ENCODE peak calls at places on chromosomes 7 and 10, in five cellular contexts. D is Peyer's patch, N is A673, B is cardiac muscle cell, V is H9. F is an unnamed sample.
A peak's percentile ranks its signal among the peaks of the same experiment; 100 is the strongest.

GRCh38 chr7:13990319-13990983 is 985 bp upstream of the ETV1 start:
- DNase-seq in B (peak; percentile 66), N (peak; percentile 85), V (peak; percentile 94), D (peak; percentile 25), F (no peak)

GRCh38 chr7:20340839-20341238 is 10.1 kb downstream of the ITGB8 start:
- DNase-seq in N (no peak), B (peak; percentile 62), V (no peak), D (no peak), F (no peak)

GRCh38 chr10:1186693-1186990 is 130.5 kb downstream of the WDR37 start:
- DNase-seq in B (no peak), N (no peak), V (no peak), D (no peak), F (no peak)

GRCh38 chr10:78903351-78903940 is 165.3 kb upstream of the ZMIZ1 start:
- DNase-seq in V (no peak), N (no peak), D (no peak), B (no peak), F (no peak)

GRCh38 chr10:14330390-14331071 is at the start of gene FRMD4A:
- DNase-seq in D (no peak), N (no peak), B (no peak), V (peak; percentile 43), F (no peak)

GRCh38 chr7:151309306-151309705 is 32.3 kb upstream of the NUB1 start:
- DNase-seq in N (peak; percentile 23), D (no peak), B (peak; percentile 74), V (no peak), F (no peak)

GRCh38 chr7:18534481-18534880 is 38.9 kb downstream of the HDAC9 start:
- DNase-seq in B (no peak), N (no peak), V (no peak), D (no peak), F (no peak)

GRCh38 chr10:62396864-62397263 is 22.7 kb downstream of the ZNF365 start:
- DNase-seq in N (no peak), B (no peak), D (no peak), V (no peak), F (no peak)

GRCh38 chr10:15237351-15237750 is 68.9 kb upstream of the NMT2 start:
- DNase-seq in B (peak; percentile 68), N (no peak), V (no peak), D (no peak), F (no peak)

GRCh38 chr7:135441791-135442190 is 68.1 kb downstream of the CNOT4 start:
- DNase-seq in D (no peak), B (peak; percentile 37), N (peak; percentile 12), V (no peak), F (no peak)
- H3K9me3 ChIP-seq in D (no peaks in the 10 kb centered on the region), B (no peaks in the 10 kb centered on the region), N (no peaks in the 10 kb centered on the region), V (no peaks in the 10 kb centered on the region), F (no peaks in the 10 kb centered on the region)

DNA sequence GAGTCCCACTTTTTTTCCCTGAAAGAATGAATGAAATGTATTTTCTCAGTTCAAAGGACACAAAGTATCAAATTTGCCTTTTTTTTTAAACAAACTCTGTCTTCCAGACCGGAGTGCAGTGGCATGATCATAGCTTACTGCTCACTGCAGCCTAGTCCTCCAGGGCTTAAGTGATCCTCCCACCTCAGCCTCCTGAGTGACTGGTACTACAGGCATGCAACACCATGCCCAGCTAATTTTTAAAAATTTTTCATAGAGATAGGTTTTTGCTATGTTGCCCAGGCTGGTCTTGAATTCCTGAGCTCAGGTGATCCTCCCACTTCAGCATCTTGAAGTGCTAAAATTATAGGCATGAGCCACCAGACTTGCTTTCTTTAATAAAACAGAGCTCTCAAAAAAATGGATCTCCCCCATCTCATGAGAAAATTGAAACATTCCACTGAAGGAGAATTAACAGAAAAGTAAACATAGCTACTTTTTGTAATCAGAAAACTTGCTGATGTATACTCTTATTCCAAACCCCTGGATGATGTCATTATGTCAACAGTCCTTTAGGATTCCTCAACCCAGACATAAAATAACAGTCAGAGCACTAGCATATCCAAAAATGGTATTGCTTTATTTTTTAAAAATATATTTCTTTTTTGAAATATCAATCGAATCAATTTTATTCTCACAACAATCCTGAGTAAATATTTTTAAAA is 12.3 kb upstream of the TRDMT1 start:
- DNase-seq in V (no peak), B (no peak), N (no peak), D (no peak), F (no peak)
- H3K27ac ChIP-seq in V (no peak overlapping the region), B (no peak overlapping the region), N (peak overlapping the region; percentile 84), D (no peak overlapping the region), F (no peak overlapping the region)

GRCh38 chr10:18565006-18565405 is 86.4 kb downstream of the NSUN6 start:
- DNase-seq in D (no peak), N (no peak), V (no peak), B (no peak), F (no peak)
- H3K9me3 ChIP-seq in D (no peaks in the 10 kb centered on the region), N (peaks cover 8% of the 10 kb centered on the region), V (peaks cover 97% of the 10 kb centered on the region), B (no peaks in the 10 kb centered on the region), F (no peaks in the 10 kb centered on the region)

GRCh38 chr7:1032536-1033181 is 11.7 kb upstream of the GPR146 start:
- DNase-seq in D (no peak), V (no peak), B (no peak), N (no peak), F (no peak)

GRCh38 chr7:1030444-1031070 is 13.8 kb upstream of the GPR146 start:
- DNase-seq in B (no peak), V (no peak), N (no peak), D (no peak), F (no peak)

GRCh38 chr7:1031716-1032455 is 12.5 kb upstream of the GPR146 start:
- DNase-seq in D (no peak), B (no peak), N (no peak), V (no peak), F (no peak)

GRCh38 chr7:1029637-1030443 is 14.5 kb upstream of the GPR146 start:
- DNase-seq in V (no peak), N (no peak), D (no peak), B (no peak), F (no peak)

DNA sequence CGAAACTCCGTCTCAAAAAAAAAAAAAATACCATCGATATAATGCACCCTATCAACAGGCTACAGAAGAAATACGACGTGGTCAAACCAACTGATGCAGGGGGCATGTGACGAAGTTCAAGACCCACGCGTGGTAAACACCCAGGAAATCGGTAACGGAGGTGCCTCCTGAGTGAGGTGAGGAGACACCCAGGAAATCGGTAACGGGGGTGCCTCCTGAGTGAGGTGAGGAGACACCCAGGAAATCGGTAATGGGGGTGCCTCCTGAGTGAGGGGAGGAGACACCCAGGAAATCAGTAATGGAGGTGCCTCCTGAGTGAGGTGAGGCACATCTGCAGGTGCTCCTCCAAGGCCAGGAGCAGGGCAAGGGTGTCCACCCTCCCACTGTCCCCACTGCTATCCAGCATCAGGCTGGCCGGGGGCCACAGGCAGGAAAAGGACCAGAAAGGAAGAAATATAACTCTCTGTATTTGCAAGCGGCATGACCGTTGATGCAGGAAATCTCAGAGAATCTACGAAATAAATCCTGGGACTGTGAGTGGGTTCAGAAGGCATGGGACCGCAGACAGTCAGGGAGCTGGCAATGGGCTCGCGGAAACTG is 10.7 kb upstream of the GPR146 start:
- DNase-seq in B (no peak), V (no peak), N (no peak), D (no peak), F (peak; percentile 30)
- H3K27ac ChIP-seq in B (no peak overlapping the region), V (no peak overlapping the region), N (no peak overlapping the region), D (no peak overlapping the region), F (no peak overlapping the region)

F was measured in CD8-positive, alpha-beta T cell.